ENCODE peak calls at places on chromosomes 13 and 19, in four cellular contexts. One of them, this sample, is unnamed.
A peak's percentile ranks its signal among the peaks of the same experiment; 100 is the strongest.

GRCh38 chr13:72004975-72005374 is 138.0 kb upstream of the DACH1 start:
- DNase-seq in neural progenitor cell: peak; percentile 20
- DNase-seq in CD8-positive, alpha-beta T cell: no peak
- DNase-seq in Caco-2: no peak
- DNase-seq in this sample: no peak

GRCh38 chr13:30819136-30819875 is 84.0 kb downstream of the ALOX5AP start:
- DNase-seq in neural progenitor cell: no peak
- DNase-seq in CD8-positive, alpha-beta T cell: no peak
- DNase-seq in Caco-2: no peak
- DNase-seq in this sample: no peak

GRCh38 chr19:12611361-12611699 is 610 bp downstream of the ZNF791 start:
- DNase-seq in neural progenitor cell: peak; percentile 82
- DNase-seq in CD8-positive, alpha-beta T cell: no peak
- DNase-seq in Caco-2: peak; percentile 74
- DNase-seq in this sample: peak; percentile 84

GRCh38 chr13:110630566-110631119 is 15.3 kb downstream of the NAXD start:
- DNase-seq in neural progenitor cell: no peak
- DNase-seq in CD8-positive, alpha-beta T cell: no peak
- DNase-seq in Caco-2: no peak
- DNase-seq in this sample: no peak

GRCh38 chr13:51252954-51253531 is 30.8 kb downstream of the FAM124A start:
- DNase-seq in neural progenitor cell: no peak
- DNase-seq in CD8-positive, alpha-beta T cell: no peak
- DNase-seq in Caco-2: no peak
- DNase-seq in this sample: no peak

GRCh38 chr19:2542341-2543069 is 66.6 kb downstream of the GADD45B start:
- DNase-seq in neural progenitor cell: no peak
- DNase-seq in CD8-positive, alpha-beta T cell: no peak
- DNase-seq in Caco-2: peak; percentile 57
- DNase-seq in this sample: peak; percentile 37

GRCh38 chr13:67299731-67300130 is 69.6 kb upstream of the PCDH9 start:
- DNase-seq in neural progenitor cell: no peak
- DNase-seq in CD8-positive, alpha-beta T cell: no peak
- DNase-seq in Caco-2: no peak
- DNase-seq in this sample: no peak

GRCh38 chr19:33664744-33665143 is 43.0 kb downstream of the CHST8 start:
- DNase-seq in neural progenitor cell: no peak
- DNase-seq in CD8-positive, alpha-beta T cell: no peak
- DNase-seq in Caco-2: no peak
- DNase-seq in this sample: no peak

GRCh38 chr19:10418281-10419199 is 1.8 kb upstream of the PDE4A start:
- DNase-seq in neural progenitor cell: peak; percentile 68
- DNase-seq in CD8-positive, alpha-beta T cell: peak; percentile 59
- DNase-seq in Caco-2: no peak
- DNase-seq in this sample: peak; percentile 73

GRCh38 chr13:80239116-80239515 is 101.8 kb downstream of the SPRY2 start:
- DNase-seq in neural progenitor cell: no peak
- DNase-seq in CD8-positive, alpha-beta T cell: no peak
- DNase-seq in Caco-2: no peak
- DNase-seq in this sample: no peak

GRCh38 chr13:113809934-113810333 is 50.9 kb downstream of the TMEM255B start:
- DNase-seq in neural progenitor cell: no peak
- DNase-seq in CD8-positive, alpha-beta T cell: no peak
- DNase-seq in Caco-2: no peak
- DNase-seq in this sample: no peak

GRCh38 chr13:31022491-31022890 is 90.0 kb downstream of the TEX26 start:
- DNase-seq in neural progenitor cell: no peak
- DNase-seq in CD8-positive, alpha-beta T cell: no peak
- DNase-seq in Caco-2: no peak
- DNase-seq in this sample: no peak

DNA sequence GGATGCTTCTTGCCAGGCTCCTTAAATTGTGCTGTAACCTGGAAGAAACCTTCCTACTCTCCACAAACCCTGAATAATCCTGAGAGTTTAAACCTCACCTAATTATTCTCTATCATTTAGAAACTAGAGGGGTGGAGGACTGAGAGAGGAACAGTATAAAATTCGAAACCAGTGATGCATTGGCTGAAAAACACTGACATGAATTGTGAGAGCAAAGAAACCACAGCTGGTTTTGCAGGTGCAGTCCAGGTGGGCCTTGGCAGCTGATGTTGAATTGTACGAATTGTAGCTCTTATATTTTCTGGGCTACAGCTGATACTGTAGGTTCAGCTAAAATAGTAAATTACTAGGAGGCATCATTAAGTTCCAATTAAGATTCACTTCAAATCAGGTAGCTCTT is 227.0 kb upstream of the SLITRK5 start:
- DNase-seq in neural progenitor cell: no peak
- DNase-seq in CD8-positive, alpha-beta T cell: no peak
- DNase-seq in Caco-2: no peak
- DNase-seq in this sample: no peak
- H3K4me3 ChIP-seq in neural progenitor cell: no peak overlapping the region
- H3K4me3 ChIP-seq in CD8-positive, alpha-beta T cell: no peak overlapping the region
- H3K4me3 ChIP-seq in Caco-2: no peak overlapping the region
- H3K4me3 ChIP-seq in this sample: no peak overlapping the region

DNA sequence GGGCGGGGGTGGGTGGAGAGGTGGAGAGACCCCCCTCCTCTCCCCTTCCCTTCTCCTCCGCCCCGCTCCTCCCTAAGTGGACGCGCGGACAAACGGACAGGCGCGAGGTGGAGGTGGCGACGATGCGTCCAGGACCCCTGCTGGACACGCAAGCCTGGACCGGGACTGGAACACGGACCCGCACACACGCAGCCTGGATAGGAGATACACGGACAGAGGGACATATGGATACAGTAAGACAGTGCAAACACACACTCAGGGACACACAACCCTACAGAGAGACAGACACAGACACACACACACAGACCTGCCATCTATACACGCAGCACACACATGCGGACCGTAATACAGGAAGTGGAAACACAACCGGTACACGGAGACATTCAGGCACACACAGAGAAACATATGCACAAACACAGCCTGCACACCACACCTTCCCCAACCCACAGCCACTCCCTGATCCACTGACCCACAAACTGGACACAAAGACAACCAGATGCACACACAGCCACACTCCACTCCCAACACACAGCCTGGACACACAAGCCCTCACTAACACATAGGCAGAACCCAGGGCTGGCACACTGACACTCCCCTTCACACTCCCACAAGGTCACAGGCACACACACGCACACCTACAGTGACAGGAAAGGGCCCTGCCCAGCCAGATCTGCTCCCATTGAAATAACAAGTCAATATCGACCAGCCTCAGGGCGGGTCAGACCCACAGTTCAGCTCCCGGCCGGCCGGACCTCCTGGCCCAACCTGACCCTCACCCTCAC is 696 bp upstream of the ERFL start:
- DNase-seq in neural progenitor cell: peak; percentile 37
- DNase-seq in CD8-positive, alpha-beta T cell: peak; percentile 65
- DNase-seq in Caco-2: no peak
- DNase-seq in this sample: peak; percentile 74
- H3K27me3 ChIP-seq in neural progenitor cell: peaks cover 100% of the 10 kb centered on the region
- H3K27me3 ChIP-seq in CD8-positive, alpha-beta T cell: no peaks in the 10 kb centered on the region
- H3K27me3 ChIP-seq in Caco-2: no peaks in the 10 kb centered on the region
- H3K27me3 ChIP-seq in this sample: peaks cover 100% of the 10 kb centered on the region

DNA sequence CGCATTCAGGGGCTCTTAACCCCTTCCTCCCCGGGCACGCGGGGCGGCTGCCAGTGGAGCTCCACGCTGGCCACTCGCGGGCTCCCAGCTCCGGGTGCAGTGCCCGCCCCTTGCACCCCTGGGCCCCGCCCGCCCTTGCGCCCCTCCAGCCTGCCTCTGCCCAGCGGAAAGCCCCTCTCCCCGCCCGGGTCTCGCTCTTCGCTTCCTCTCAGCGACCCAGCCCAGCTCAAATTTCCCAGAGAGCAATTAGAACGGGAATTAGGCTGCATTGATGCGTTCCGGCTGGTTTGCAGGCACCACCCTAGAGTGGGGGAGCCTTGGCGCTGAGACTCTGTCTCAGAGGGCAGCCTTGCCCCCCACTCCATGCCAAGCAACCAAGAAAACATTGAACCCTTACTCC is 1.8 kb upstream of the GSX1 start:
- DNase-seq in neural progenitor cell: peak; percentile 55
- DNase-seq in CD8-positive, alpha-beta T cell: no peak
- DNase-seq in Caco-2: no peak
- DNase-seq in this sample: peak; percentile 74
- H3K4me3 ChIP-seq in neural progenitor cell: no peak overlapping the region
- H3K4me3 ChIP-seq in CD8-positive, alpha-beta T cell: peak overlapping the region; percentile 50
- H3K4me3 ChIP-seq in Caco-2: no peak overlapping the region
- H3K4me3 ChIP-seq in this sample: no peak overlapping the region

GRCh38 chr13:52842440-52842839 is 6.0 kb downstream of the PCDH8 start:
- DNase-seq in neural progenitor cell: no peak
- DNase-seq in CD8-positive, alpha-beta T cell: no peak
- DNase-seq in Caco-2: no peak
- DNase-seq in this sample: no peak
- H3K27me3 ChIP-seq in neural progenitor cell: peaks cover 70% of the 10 kb centered on the region
- H3K27me3 ChIP-seq in CD8-positive, alpha-beta T cell: peaks cover 9% of the 10 kb centered on the region
- H3K27me3 ChIP-seq in Caco-2: no peaks in the 10 kb centered on the region
- H3K27me3 ChIP-seq in this sample: peaks cover 31% of the 10 kb centered on the region

DNA sequence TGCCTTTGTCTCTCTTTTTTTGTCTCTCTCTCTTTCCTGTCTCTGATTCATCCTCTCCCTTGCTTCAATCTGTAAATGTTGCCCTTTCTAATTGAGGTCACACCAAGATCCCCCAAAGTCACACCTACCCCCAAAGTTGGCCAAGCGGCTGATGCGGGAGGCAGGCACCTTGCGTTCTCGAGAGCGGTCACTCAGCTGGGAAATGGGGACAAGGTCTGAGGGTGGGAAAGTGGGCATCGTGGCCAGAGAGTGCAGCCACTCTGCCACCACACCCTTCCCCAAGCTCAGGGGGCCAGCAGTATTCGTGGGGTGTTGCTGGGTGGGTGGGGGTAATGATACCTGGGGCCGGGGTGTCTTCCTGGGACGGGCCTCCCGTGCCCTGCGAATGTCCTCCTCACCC is 2.7 kb downstream of the COQ8B start:
- DNase-seq in neural progenitor cell: no peak
- DNase-seq in CD8-positive, alpha-beta T cell: no peak
- DNase-seq in Caco-2: no peak
- DNase-seq in this sample: no peak
- H3K4me3 ChIP-seq in neural progenitor cell: peak overlapping the region; percentile 65
- H3K4me3 ChIP-seq in CD8-positive, alpha-beta T cell: no peak overlapping the region
- H3K4me3 ChIP-seq in Caco-2: no peak overlapping the region
- H3K4me3 ChIP-seq in this sample: no peak overlapping the region

GRCh38 chr13:43782686-43783085 is 4.1 kb downstream of the ENOX1 start:
- DNase-seq in neural progenitor cell: no peak
- DNase-seq in CD8-positive, alpha-beta T cell: no peak
- DNase-seq in Caco-2: no peak
- DNase-seq in this sample: no peak

GRCh38 chr13:43785166-43785680 is 1.5 kb downstream of the ENOX1 start:
- DNase-seq in neural progenitor cell: peak; percentile 25
- DNase-seq in CD8-positive, alpha-beta T cell: no peak
- DNase-seq in Caco-2: no peak
- DNase-seq in this sample: peak; percentile 28

GRCh38 chr13:43784491-43784890 is 2.3 kb downstream of the ENOX1 start:
- DNase-seq in neural progenitor cell: no peak
- DNase-seq in CD8-positive, alpha-beta T cell: no peak
- DNase-seq in Caco-2: no peak
- DNase-seq in this sample: no peak

GRCh38 chr13:43785681-43786471 is 896 bp downstream of the ENOX1 start:
- DNase-seq in neural progenitor cell: peak; percentile 77
- DNase-seq in CD8-positive, alpha-beta T cell: no peak
- DNase-seq in Caco-2: peak; percentile 94
- DNase-seq in this sample: peak; percentile 81

GRCh38 chr13:43783820-43784219 is 3.0 kb downstream of the ENOX1 start:
- DNase-seq in neural progenitor cell: peak; percentile 55
- DNase-seq in CD8-positive, alpha-beta T cell: no peak
- DNase-seq in Caco-2: no peak
- DNase-seq in this sample: peak; percentile 52
- H3K27me3 ChIP-seq in neural progenitor cell: peaks cover 57% of the 10 kb centered on the region
- H3K27me3 ChIP-seq in CD8-positive, alpha-beta T cell: no peaks in the 10 kb centered on the region
- H3K27me3 ChIP-seq in Caco-2: no peaks in the 10 kb centered on the region
- H3K27me3 ChIP-seq in this sample: peaks cover 51% of the 10 kb centered on the region

DNA sequence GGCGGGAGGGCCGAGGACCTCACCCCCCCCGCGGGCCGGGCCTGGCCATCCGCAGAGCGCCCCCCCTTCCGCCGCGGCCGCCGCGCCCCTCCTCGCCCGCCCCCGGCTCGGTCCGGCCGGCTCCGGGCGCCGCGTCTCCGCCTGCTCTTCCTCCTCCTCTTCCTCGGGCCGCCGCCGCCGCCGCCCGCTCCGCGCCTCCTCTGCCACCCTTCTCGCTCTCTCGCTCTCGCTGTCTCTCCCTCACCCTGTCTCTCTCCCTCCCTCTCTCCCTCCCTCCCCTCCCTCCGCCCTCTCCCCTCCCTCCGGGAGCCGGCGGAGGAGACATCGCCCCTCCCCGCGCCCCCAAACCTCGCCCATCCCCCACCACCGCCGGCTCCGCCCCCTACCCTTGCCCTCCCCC is at the start of gene SHANK1:
- DNase-seq in neural progenitor cell: peak; percentile 64
- DNase-seq in CD8-positive, alpha-beta T cell: no peak
- DNase-seq in Caco-2: no peak
- DNase-seq in this sample: peak; percentile 95
- H3K4me3 ChIP-seq in neural progenitor cell: peak within 1 kb of the TSS; percentile 62
- H3K4me3 ChIP-seq in CD8-positive, alpha-beta T cell: no peak within 1 kb of the TSS
- H3K4me3 ChIP-seq in Caco-2: peak within 1 kb of the TSS; percentile 19
- H3K4me3 ChIP-seq in this sample: peak within 1 kb of the TSS; percentile 52

GRCh38 chr19:42315024-42315423 is 1.9 kb downstream of the TMEM145 start:
- DNase-seq in neural progenitor cell: no peak
- DNase-seq in CD8-positive, alpha-beta T cell: no peak
- DNase-seq in Caco-2: no peak
- DNase-seq in this sample: no peak

GRCh38 chr19:42313840-42314755 is 989 bp downstream of the TMEM145 start:
- DNase-seq in neural progenitor cell: no peak
- DNase-seq in CD8-positive, alpha-beta T cell: no peak
- DNase-seq in Caco-2: no peak
- DNase-seq in this sample: peak; percentile 54

GRCh38 chr19:42313096-42313839 is at the start of gene TMEM145:
- DNase-seq in neural progenitor cell: peak; percentile 84
- DNase-seq in CD8-positive, alpha-beta T cell: peak; percentile 44
- DNase-seq in Caco-2: peak; percentile 62
- DNase-seq in this sample: peak; percentile 96

GRCh38 chr19:42311612-42312160 is 1.4 kb upstream of the TMEM145 start:
- DNase-seq in neural progenitor cell: peak; percentile 45
- DNase-seq in CD8-positive, alpha-beta T cell: no peak
- DNase-seq in Caco-2: no peak
- DNase-seq in this sample: peak; percentile 74

GRCh38 chr19:42312370-42312769 is 739 bp upstream of the TMEM145 start:
- DNase-seq in neural progenitor cell: no peak
- DNase-seq in CD8-positive, alpha-beta T cell: no peak
- DNase-seq in Caco-2: no peak
- DNase-seq in this sample: no peak
- H3K27me3 ChIP-seq in neural progenitor cell: peaks cover 50% of the 10 kb centered on the region
- H3K27me3 ChIP-seq in CD8-positive, alpha-beta T cell: peaks cover 21% of the 10 kb centered on the region
- H3K27me3 ChIP-seq in Caco-2: no peaks in the 10 kb centered on the region
- H3K27me3 ChIP-seq in this sample: peaks cover 21% of the 10 kb centered on the region

DNA sequence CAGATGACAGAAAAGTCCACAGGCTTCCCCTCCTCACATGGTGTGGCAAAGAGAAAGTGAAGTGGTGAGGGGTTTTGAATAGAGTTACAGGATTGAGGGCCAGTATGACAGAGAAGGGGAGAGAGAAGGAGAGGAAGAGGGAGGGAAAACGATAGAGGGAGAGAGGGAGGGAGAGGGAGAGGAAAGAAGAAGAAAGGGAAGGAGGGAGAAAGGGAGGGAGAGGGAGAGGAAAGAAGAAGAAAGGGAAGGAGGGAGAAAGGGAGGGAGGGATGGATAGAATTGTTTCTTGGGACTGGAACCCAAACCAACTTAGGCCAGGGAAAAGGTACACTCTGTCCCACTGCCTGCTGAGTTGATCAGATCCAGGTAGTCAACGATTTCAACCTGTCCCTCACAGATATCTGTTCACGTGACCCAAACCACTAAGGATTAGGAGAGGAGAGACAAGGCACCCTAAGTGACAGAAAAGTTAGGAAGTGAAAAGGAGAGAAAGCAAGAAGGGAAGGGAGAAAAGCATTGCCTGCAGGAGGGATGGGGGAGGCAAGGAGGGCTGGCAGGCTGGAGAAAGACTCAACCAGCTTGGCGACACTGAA is 8.1 kb upstream of the IGFL3 start:
- DNase-seq in neural progenitor cell: no peak
- DNase-seq in CD8-positive, alpha-beta T cell: no peak
- DNase-seq in Caco-2: no peak
- DNase-seq in this sample: no peak
- H3K4me3 ChIP-seq in neural progenitor cell: peak overlapping the region; percentile 13
- H3K4me3 ChIP-seq in CD8-positive, alpha-beta T cell: no peak overlapping the region
- H3K4me3 ChIP-seq in Caco-2: no peak overlapping the region
- H3K4me3 ChIP-seq in this sample: peak overlapping the region; percentile 41

This sample was measured in H7.